ENCODE peak calls at places on chromosomes 11 and 22, in five cellular contexts. O is fibroblast of lung; A is CD8-positive, alpha-beta memory T cell; R is cardiac muscle cell; V is lower lobe of right lung. N is an unnamed sample.

GRCh38 chr11:33452806-33453205 is 195.6 kb downstream of the HIPK3 start:
- DNase-seq in V (no peak), R (peak; percentile 84), A (no peak), O (peak; percentile 75), N (no peak)

GRCh38 chr11:76225122-76225584 is 18.9 kb upstream of the WNT11 start:
- DNase-seq in R (no peak), O (no peak), A (no peak), V (no peak), N (no peak)

GRCh38 chr22:29082826-29083545 is 10.2 kb downstream of the KREMEN1 start:
- DNase-seq in V (no peak), A (no peak), R (no peak), O (no peak), N (no peak)

GRCh38 chr11:120131941-120132644 is 5.8 kb downstream of the TRIM29 start:
- DNase-seq in O (no peak), A (no peak), V (peak; percentile 24), R (no peak), N (peak; percentile 50)

GRCh38 chr11:126394036-126394435 is 38.5 kb downstream of the ST3GAL4 start:
- DNase-seq in R (no peak), V (no peak), A (no peak), O (no peak), N (no peak)

GRCh38 chr11:69035150-69035958 is 13.4 kb upstream of the TPCN2 start:
- DNase-seq in V (no peak), O (peak; percentile 60), A (no peak), R (peak; percentile 52), N (no peak)

GRCh38 chr22:22897947-22898346 is 10.3 kb downstream of the IGLL5 start:
- DNase-seq in V (no peak), O (no peak), R (no peak), A (no peak), N (no peak)

GRCh38 chr22:46370584-46371373 is 35.3 kb downstream of the TRMU start:
- DNase-seq in V (no peak), A (peak; percentile 60), R (no peak), O (no peak), N (no peak)

GRCh38 chr22:22463855-22464540 is 44.5 kb downstream of the ZNF280B start:
- DNase-seq in V (no peak), O (peak; percentile 74), R (peak; percentile 81), A (peak; percentile 5), N (no peak)

GRCh38 chr11:9269492-9270030 is 4.4 kb upstream of the DENND5A start:
- DNase-seq in R (peak; percentile 52), O (no peak), V (no peak), A (no peak), N (no peak)

GRCh38 chr11:75101424-75102128 is 4.9 kb upstream of the OR2AT4 start:
- DNase-seq in V (no peak), A (no peak), O (no peak), R (no peak), N (no peak)

GRCh38 chr11:75100314-75100713 is 3.6 kb upstream of the OR2AT4 start:
- DNase-seq in V (no peak), O (no peak), A (no peak), R (peak; percentile 15), N (no peak)

GRCh38 chr11:75099635-75100034 is 3.0 kb upstream of the OR2AT4 start:
- DNase-seq in V (no peak), R (no peak), A (no peak), O (no peak), N (no peak)

GRCh38 chr11:75097173-75097557 is 489 bp upstream of the OR2AT4 start:
- DNase-seq in A (no peak), R (no peak), V (no peak), O (no peak), N (no peak)

DNA sequence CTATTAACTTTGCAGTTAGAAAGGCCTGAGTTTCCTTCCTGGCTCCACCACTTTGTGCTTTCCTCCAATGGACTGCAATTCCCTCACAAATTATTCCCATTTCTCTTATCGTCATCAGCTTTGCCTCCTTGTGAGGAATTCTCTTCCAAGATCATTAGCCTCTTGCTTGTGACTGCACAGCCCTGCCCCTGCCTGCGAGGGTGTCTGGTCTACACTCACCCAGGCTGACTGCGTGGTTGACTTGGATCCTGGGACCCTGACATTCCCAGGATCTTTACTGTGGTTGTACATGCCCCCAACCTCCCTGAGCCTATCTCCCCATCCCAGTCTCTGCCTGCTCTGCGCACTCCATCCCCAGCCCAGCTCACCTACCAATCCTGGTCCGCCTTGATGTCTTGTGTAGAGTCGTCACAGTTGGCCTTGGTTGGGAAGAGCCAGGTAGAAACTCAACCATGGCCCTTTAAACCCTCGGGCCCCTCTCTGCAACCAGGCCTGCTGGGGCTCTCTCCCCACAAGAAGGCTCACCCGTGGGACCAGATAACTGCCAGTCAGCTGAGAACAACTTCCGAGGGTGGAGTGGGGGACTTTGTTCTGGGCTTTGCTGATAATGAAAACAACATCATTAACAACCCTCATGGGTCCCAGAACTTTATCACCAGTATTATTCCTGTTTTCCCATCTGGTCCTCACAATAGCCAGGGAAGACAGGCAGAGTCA is at the start of gene OR2AT4:
- DNase-seq in O (no peak), R (no peak), A (no peak), V (no peak), N (no peak)
- H3K27ac ChIP-seq in O (no peak within 1 kb of the TSS), R (no peak within 1 kb of the TSS), A (no peak within 1 kb of the TSS), V (no peak within 1 kb of the TSS), N (no peak within 1 kb of the TSS)

GRCh38 chr11:114150671-114151070 is 91.2 kb downstream of the ZBTB16 start:
- DNase-seq in V (no peak), R (no peak), O (no peak), A (no peak), N (no peak)
- H3K4me1 ChIP-seq in V (peaks cover 88% of the 10 kb centered on the region), R (peaks cover 7% of the 10 kb centered on the region), O (no peaks in the 10 kb centered on the region), A (no peaks in the 10 kb centered on the region), N (peaks cover 10% of the 10 kb centered on the region)

DNA sequence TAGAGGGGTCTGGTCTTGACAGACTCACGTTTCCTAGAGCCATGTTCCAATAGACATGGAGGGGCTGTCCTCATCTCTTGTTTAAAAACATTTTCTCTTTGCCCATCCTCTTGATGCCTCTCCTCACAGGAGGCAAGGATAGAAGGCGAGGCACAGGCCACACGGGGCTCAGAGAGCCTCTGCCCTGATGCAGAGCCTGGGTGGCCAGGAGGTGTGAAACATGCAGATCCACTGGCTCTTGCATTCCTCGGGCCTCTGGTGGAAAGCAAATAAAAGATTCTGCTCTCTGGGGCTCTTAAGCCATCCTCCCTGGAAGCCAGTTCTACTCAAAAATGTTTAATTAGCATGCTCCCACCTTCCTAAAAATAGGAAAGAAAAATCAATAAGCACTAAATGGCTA is 43.6 kb upstream of the NTM start:
- DNase-seq in R (no peak), O (no peak), A (no peak), V (no peak), N (no peak)
- H3K27me3 ChIP-seq in R (no peaks in the 10 kb centered on the region), O (no peaks in the 10 kb centered on the region), A (no peaks in the 10 kb centered on the region), V (peaks cover 3% of the 10 kb centered on the region), N (no peaks in the 10 kb centered on the region)

GRCh38 chr11:1335264-1335810 is 25.9 kb upstream of the TOLLIP start:
- DNase-seq in O (no peak), R (no peak), A (no peak), V (no peak), N (no peak)
- H3K27ac ChIP-seq in O (no peak overlapping the region), R (no peak overlapping the region), A (no peak overlapping the region), V (no peak overlapping the region), N (no peak overlapping the region)

DNA sequence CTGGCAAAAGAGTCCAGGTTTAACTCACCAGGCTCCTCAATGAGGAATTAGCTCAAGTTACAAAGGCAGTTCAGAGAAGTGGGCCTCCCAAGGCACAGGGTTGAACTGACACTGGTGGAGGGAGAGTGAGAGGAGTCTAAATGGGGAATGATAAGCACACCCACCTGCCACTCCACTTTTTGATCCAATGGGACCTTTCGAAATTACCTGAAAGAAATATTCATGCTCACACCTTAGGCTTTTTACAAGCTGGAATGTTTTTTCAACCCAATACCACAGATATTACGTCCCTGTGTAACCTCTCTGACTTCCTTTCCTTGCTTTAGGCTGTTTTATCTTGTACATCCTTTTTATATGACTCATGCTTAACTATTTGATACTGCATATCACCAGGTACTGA is 642.7 kb upstream of the TENM4 start:
- DNase-seq in O (no peak), V (no peak), R (no peak), A (no peak), N (no peak)
- H3K4me1 ChIP-seq in O (no peaks in the 10 kb centered on the region), V (no peaks in the 10 kb centered on the region), R (peaks cover 14% of the 10 kb centered on the region), A (no peaks in the 10 kb centered on the region), N (no peaks in the 10 kb centered on the region)

GRCh38 chr11:44338031-44338430 is 28.1 kb upstream of the ALX4 start:
- DNase-seq in R (no peak), V (no peak), O (no peak), A (no peak), N (no peak)

GRCh38 chr11:44335052-44335894 is 25.3 kb upstream of the ALX4 start:
- DNase-seq in O (no peak), V (no peak), A (no peak), R (no peak), N (no peak)

GRCh38 chr11:44332665-44333064 is 22.7 kb upstream of the ALX4 start:
- DNase-seq in V (no peak), A (no peak), R (no peak), O (no peak), N (no peak)

GRCh38 chr11:44333271-44334218 is 23.6 kb upstream of the ALX4 start:
- DNase-seq in A (no peak), R (peak; percentile 81), V (no peak), O (no peak), N (no peak)

DNA sequence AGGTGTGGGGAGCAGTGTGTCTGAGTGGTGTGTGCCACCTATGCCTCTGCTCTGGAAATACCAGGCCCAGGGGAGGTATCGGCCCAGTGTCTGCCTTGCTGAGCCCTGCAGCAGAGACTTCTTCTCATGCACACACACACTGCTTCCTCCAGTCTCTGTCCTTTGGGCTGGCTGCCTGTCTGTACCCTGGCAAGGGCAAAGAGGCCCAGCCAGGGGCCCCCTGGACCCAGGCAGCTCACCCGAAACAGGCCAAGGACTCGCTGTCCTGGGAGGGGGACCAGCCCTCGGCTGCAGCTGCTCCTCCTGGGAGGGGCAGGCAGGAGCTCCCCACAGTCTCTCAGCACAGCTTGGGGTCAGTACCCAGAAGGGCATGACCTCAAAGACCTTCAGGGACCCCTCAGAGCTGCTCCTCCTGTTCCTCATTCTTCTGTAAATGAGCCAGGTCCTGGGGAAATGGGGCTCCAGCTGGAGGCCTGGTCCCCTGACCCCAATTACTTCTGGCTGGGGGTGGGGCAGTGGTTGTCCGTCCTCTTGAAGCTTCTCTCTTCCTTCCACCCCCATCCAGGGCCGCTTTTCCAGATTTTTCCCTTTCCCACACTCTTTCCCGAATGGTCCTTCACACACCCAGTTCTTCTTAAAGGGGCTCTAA is 24.5 kb upstream of the ALX4 start:
- DNase-seq in V (no peak), A (no peak), O (no peak), R (no peak), N (no peak)
- H3K27me3 ChIP-seq in V (peaks cover 69% of the 10 kb centered on the region), A (no peaks in the 10 kb centered on the region), O (peaks cover 23% of the 10 kb centered on the region), R (peaks cover 96% of the 10 kb centered on the region), N (no peaks in the 10 kb centered on the region)

DNA sequence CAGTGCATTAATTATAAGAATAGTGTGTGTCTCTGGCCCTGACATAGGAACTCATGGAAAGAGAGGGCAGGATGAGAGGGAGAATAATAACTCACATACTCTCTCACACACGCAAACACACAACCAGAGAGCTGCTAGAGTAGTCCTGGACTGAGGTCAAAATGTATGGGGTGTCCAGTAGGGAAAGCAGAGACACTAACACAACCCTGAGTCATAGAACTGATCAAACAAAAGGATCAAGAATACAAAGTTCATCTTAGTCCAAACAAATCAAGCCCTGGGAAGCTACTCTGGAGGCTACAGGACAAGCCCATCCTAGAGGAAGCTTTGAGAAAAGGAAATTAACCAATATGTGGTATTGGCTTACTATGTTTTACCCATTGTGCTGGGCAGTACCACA is 178.5 kb upstream of the GUCY1A2 start:
- DNase-seq in A (no peak), O (no peak), R (no peak), V (no peak), N (no peak)
- H3K27ac ChIP-seq in A (no peak overlapping the region), O (no peak overlapping the region), R (no peak overlapping the region), V (no peak overlapping the region), N (no peak overlapping the region)

N was measured in aorta.